ENCODE peak calls at places on chromosomes 7 and 10, in eight cellular contexts. I is EL, H is Daoy, D is A549, A is glutamatergic neuron, V is RCC 7860, B is SW 1271, N is LoVo. E is an unnamed sample.

GRCh38 chr10:94210465-94211186 is 152.1 kb downstream of the NOC3L start:
- DNase-seq in I (no peak), H (no peak), D (no peak), A (no peak), V (no peak), B (no peak), N (no peak), E (no peak)

GRCh38 chr10:106566871-106567270 is 597.6 kb downstream of the SORCS1 start:
- DNase-seq in I (no peak), H (no peak), D (no peak), A (no peak), V (no peak), B (no peak), N (no peak), E (no peak)

GRCh38 chr7:69922011-69922803 is 323.9 kb downstream of the AUTS2 start:
- DNase-seq in I (no peak), H (no peak), D (no peak), A (no peak), V (no peak), B (no peak), N (peak), E (no peak)

GRCh38 chr7:32171248-32171647 is 101.0 kb upstream of the PDE1C start:
- DNase-seq in I (no peak), H (no peak), D (no peak), A (no peak), V (no peak), B (no peak), N (no peak), E (no peak)

GRCh38 chr10:3774814-3775670 is 10.0 kb downstream of the KLF6 start:
- DNase-seq in I (peak), H (peak), D (no peak), A (no peak), V (peak), B (peak), N (peak), E (no peak)

GRCh38 chr10:133131053-133131452 is 29.0 kb upstream of the KNDC1 start:
- DNase-seq in I (no peak), H (no peak), D (no peak), A (peak), V (no peak), B (no peak), N (no peak), E (peak)

GRCh38 chr7:73811760-73812168 is 19.0 kb upstream of the CLDN4 start:
- DNase-seq in I (peak), H (peak), D (peak), A (peak), V (peak), B (peak), N (peak), E (peak)

GRCh38 chr7:144670251-144670650 is 165.6 kb downstream of the TPK1 start:
- DNase-seq in I (no peak), H (no peak), D (no peak), A (no peak), V (peak), B (no peak), N (no peak), E (peak)

GRCh38 chr10:115572740-115573455 is 479.7 kb downstream of the ATRNL1 start:
- DNase-seq in I (peak), H (peak), D (peak), A (peak), V (no peak), B (no peak), N (no peak), E (no peak)

GRCh38 chr10:72053690-72054089 is 34.7 kb downstream of the SPOCK2 start:
- DNase-seq in I (no peak), H (no peak), D (no peak), A (no peak), V (no peak), B (no peak), N (no peak), E (no peak)

GRCh38 chr7:159039716-159040115 is 105.0 kb downstream of the VIPR2 start:
- DNase-seq in I (no peak), H (no peak), D (no peak), A (peak), V (no peak), B (no peak), N (no peak), E (no peak)

GRCh38 chr10:112775892-112776679 is 174.0 kb upstream of the TCF7L2 start:
- DNase-seq in I (no peak), H (no peak), D (no peak), A (peak), V (no peak), B (no peak), N (no peak), E (peak)

GRCh38 chr10:88154596-88155250 is 291.3 kb downstream of the PTEN start:
- DNase-seq in I (peak), H (no peak), D (no peak), A (no peak), V (peak), B (no peak), N (no peak), E (no peak)

GRCh38 chr7:29865526-29865925 is 59.2 kb downstream of the WIPF3 start:
- DNase-seq in I (peak), H (peak), D (no peak), A (no peak), V (peak), B (no peak), N (no peak), E (no peak)

GRCh38 chr10:103273026-103273425 is 3.9 kb upstream of the INA start:
- DNase-seq in I (peak), H (peak), D (peak), A (peak), V (peak), B (peak), N (peak), E (peak)

GRCh38 chr7:52708846-52709245 is 326.6 kb upstream of the POM121L12 start:
- DNase-seq in I (no peak), H (no peak), D (no peak), A (no peak), V (no peak), B (no peak), N (no peak), E (no peak)

GRCh38 chr7:43658718-43659548 is 70.4 kb downstream of the COA1 start:
- DNase-seq in I (peak), H (no peak), D (no peak), A (no peak), V (peak), B (no peak), N (peak), E (no peak)

GRCh38 chr7:156156734-156157408 is 344.6 kb upstream of the SHH start:
- DNase-seq in I (no peak), H (peak), D (peak), A (peak), V (peak), B (peak), N (peak), E (no peak)

GRCh38 chr7:130896898-130897514 is 163.0 kb upstream of the KLF14 start:
- DNase-seq in I (peak), H (peak), D (peak), A (peak), V (peak), B (peak), N (peak), E (peak)

GRCh38 chr7:55485501-55486171 is 86.7 kb downstream of the VOPP1 start:
- DNase-seq in I (no peak), H (no peak), D (no peak), A (no peak), V (no peak), B (no peak), N (no peak), E (no peak)

GRCh38 chr7:98165827-98166667 is 45.2 kb upstream of the BHLHA15 start:
- DNase-seq in I (no peak), H (peak), D (peak), A (peak), V (no peak), B (peak), N (peak), E (peak)

GRCh38 chr7:37943905-37944736 is 23.7 kb downstream of the EPDR1 start:
- DNase-seq in I (no peak), H (peak), D (no peak), A (peak), V (peak), B (no peak), N (no peak), E (no peak)

GRCh38 chr7:116097365-116098009 is 66.9 kb upstream of the TFEC start:
- DNase-seq in I (peak), H (peak), D (peak), A (no peak), V (peak), B (peak), N (peak), E (no peak)

GRCh38 chr7:91720255-91720937 is 160.1 kb downstream of the MTERF1 start:
- DNase-seq in I (peak), H (no peak), D (no peak), A (no peak), V (no peak), B (no peak), N (no peak), E (no peak)

GRCh38 chr10:46296629-46297275 is 10.0 kb downstream of the ANTXRL start:
- DNase-seq in I (no peak), H (no peak), D (no peak), A (peak), V (no peak), B (no peak), N (no peak), E (no peak)

GRCh38 chr7:28750981-28751380 is 207.1 kb downstream of the TRIL start:
- DNase-seq in I (no peak), H (no peak), D (no peak), A (no peak), V (no peak), B (no peak), N (no peak), E (no peak)

GRCh38 chr10:77827383-77827782 is 99.2 kb downstream of the DLG5 start:
- DNase-seq in I (no peak), H (no peak), D (no peak), A (no peak), V (no peak), B (no peak), N (no peak), E (no peak)

GRCh38 chr10:88379575-88379974 is 203.5 kb downstream of the RNLS start:
- DNase-seq in I (peak), H (peak), D (no peak), A (no peak), V (peak), B (no peak), N (peak), E (no peak)

GRCh38 chr7:74221713-74222112 is 11.9 kb downstream of the LAT2 start:
- DNase-seq in I (no peak), H (no peak), D (no peak), A (no peak), V (no peak), B (no peak), N (no peak), E (no peak)

GRCh38 chr10:32005050-32005449 is 51.2 kb downstream of the KIF5B start:
- DNase-seq in I (peak), H (peak), D (peak), A (peak), V (peak), B (peak), N (peak), E (peak)

GRCh38 chr7:134589491-134589941 is 40.6 kb downstream of the AKR1B15 start:
- DNase-seq in I (peak), H (peak), D (no peak), A (no peak), V (peak), B (no peak), N (no peak), E (no peak)

GRCh38 chr7:101151908-101152651 is 2.2 kb upstream of the AP1S1 start:
- DNase-seq in I (no peak), H (no peak), D (no peak), A (no peak), V (no peak), B (no peak), N (no peak), E (no peak)

GRCh38 chr7:70627488-70627887 is 504.5 kb upstream of the GALNT17 start:
- DNase-seq in I (no peak), H (no peak), D (no peak), A (no peak), V (no peak), B (no peak), N (no peak), E (no peak)

GRCh38 chr10:74077416-74077815 is 73.2 kb downstream of the AP3M1 start:
- DNase-seq in I (no peak), H (no peak), D (no peak), A (no peak), V (peak), B (no peak), N (no peak), E (no peak)

GRCh38 chr7:127844707-127845331 is 186.4 kb downstream of the LRRC4 start:
- DNase-seq in I (peak), H (peak), D (no peak), A (no peak), V (no peak), B (no peak), N (no peak), E (no peak)

GRCh38 chr10:77359287-77359691 is 278.3 kb downstream of the KCNMA1 start:
- DNase-seq in I (no peak), H (no peak), D (no peak), A (no peak), V (no peak), B (no peak), N (no peak), E (no peak)

GRCh38 chr7:113200281-113200680 is 81.9 kb upstream of the SMIM30 start:
- DNase-seq in I (no peak), H (no peak), D (no peak), A (no peak), V (no peak), B (no peak), N (no peak), E (no peak)

GRCh38 chr10:97904026-97904410 is 54.4 kb downstream of the GOLGA7B start:
- DNase-seq in I (no peak), H (no peak), D (no peak), A (no peak), V (no peak), B (no peak), N (no peak), E (no peak)

GRCh38 chr7:130882396-130882795 is 148.4 kb upstream of the KLF14 start:
- DNase-seq in I (no peak), H (no peak), D (no peak), A (no peak), V (no peak), B (no peak), N (no peak), E (no peak)

GRCh38 chr10:103769176-103769575 is 86.2 kb downstream of the SH3PXD2A start:
- DNase-seq in I (no peak), H (no peak), D (no peak), A (no peak), V (no peak), B (no peak), N (no peak), E (no peak)